ENCODE peak calls at places on chromosomes 6 and 20, in six cellular contexts. Z, J, G, K, V and S are unnamed samples.

GRCh38 chr6:14671261-14671681 is 553.7 kb downstream of the CD83 start:
- DNase-seq in Z (no peak), J (no peak), G (no peak), K (peak), V (no peak), S (no peak)

GRCh38 chr6:45783716-45784115 is 231.9 kb downstream of the CLIC5 start:
- DNase-seq in Z (no peak), J (no peak), G (no peak), K (no peak), V (no peak), S (no peak)

GRCh38 chr6:149925974-149926777 is 3.3 kb upstream of the RAET1G start:
- DNase-seq in Z (peak), J (no peak), G (peak), K (peak), V (peak), S (peak)

GRCh38 chr20:49549806-49550551 is 18.0 kb downstream of the PTGIS start:
- DNase-seq in Z (no peak), J (no peak), G (no peak), K (no peak), V (no peak), S (no peak)

GRCh38 chr20:50427740-50428462 is 82.3 kb upstream of the PTPN1 start:
- DNase-seq in Z (no peak), J (no peak), G (peak), K (no peak), V (no peak), S (peak)

GRCh38 chr6:25050356-25050755 is 114.6 kb upstream of the RIPOR2 start:
- DNase-seq in Z (no peak), J (no peak), G (peak), K (no peak), V (no peak), S (no peak)

GRCh38 chr6:37225350-37226169 is 32.0 kb upstream of the TBC1D22B start:
- DNase-seq in Z (no peak), J (no peak), G (no peak), K (no peak), V (no peak), S (no peak)

GRCh38 chr6:38184780-38185080 is 365.2 kb downstream of the ZFAND3 start:
- DNase-seq in Z (no peak), J (no peak), G (no peak), K (no peak), V (no peak), S (no peak)

GRCh38 chr20:33148040-33148439 is 19.9 kb upstream of the BPIFA2 start:
- DNase-seq in Z (no peak), J (no peak), G (no peak), K (no peak), V (no peak), S (no peak)